ENCODE peak calls at places on chromosomes 7 and 10, in four cellular contexts. L is esophagus squamous epithelium, T is progenitor cell of endocrine pancreas, E is pancreas. W is an unnamed sample.

GRCh38 chr10:130079614-130080460 is 30.8 kb downstream of the C10orf143 start:
- DNase-seq in E (no peak), L (no peak), T (no peak), W (no peak)

GRCh38 chr10:3500408-3500856 is 284.6 kb downstream of the KLF6 start:
- DNase-seq in L (no peak), E (peak), T (no peak), W (no peak)

GRCh38 chr10:117174439-117175214 is 22.7 kb upstream of the KCNK18 start:
- DNase-seq in T (peak), L (no peak), E (peak), W (peak)

GRCh38 chr10:93566435-93567276 is at the start of gene FFAR4:
- DNase-seq in L (no peak), T (no peak), E (peak), W (no peak)

GRCh38 chr7:48040944-48041664 is 5.8 kb downstream of the C7orf57 start:
- DNase-seq in T (no peak), E (no peak), L (no peak), W (no peak)

GRCh38 chr10:128064615-128065580 is 61.3 kb downstream of the MKI67 start:
- DNase-seq in T (no peak), L (peak), E (no peak), W (peak)

GRCh38 chr10:18737841-18738240 is 78.6 kb downstream of the ARL5B start:
- DNase-seq in T (no peak), L (no peak), E (no peak), W (no peak)

GRCh38 chr7:45663965-45664623 is 89.9 kb downstream of the ADCY1 start:
- DNase-seq in E (peak), T (no peak), L (no peak), W (no peak)

GRCh38 chr7:47571355-47572100 is 10.4 kb downstream of the TNS3 start:
- DNase-seq in E (peak), L (no peak), T (no peak), W (no peak)

GRCh38 chr10:53839437-53840039 is 961.5 kb downstream of the PCDH15 start:
- DNase-seq in T (no peak), L (no peak), E (no peak), W (no peak)

GRCh38 chr10:68208424-68209042 is 23.4 kb downstream of the ATOH7 start:
- DNase-seq in T (peak), L (no peak), E (peak), W (no peak)

GRCh38 chr7:93551063-93551895 is 23.2 kb downstream of the CALCR start:
- DNase-seq in T (no peak), E (no peak), L (no peak), W (no peak)
- TF ChIP-seq CTCF in T (peak), E (no peak), L (peak), W (peak)

DNA sequence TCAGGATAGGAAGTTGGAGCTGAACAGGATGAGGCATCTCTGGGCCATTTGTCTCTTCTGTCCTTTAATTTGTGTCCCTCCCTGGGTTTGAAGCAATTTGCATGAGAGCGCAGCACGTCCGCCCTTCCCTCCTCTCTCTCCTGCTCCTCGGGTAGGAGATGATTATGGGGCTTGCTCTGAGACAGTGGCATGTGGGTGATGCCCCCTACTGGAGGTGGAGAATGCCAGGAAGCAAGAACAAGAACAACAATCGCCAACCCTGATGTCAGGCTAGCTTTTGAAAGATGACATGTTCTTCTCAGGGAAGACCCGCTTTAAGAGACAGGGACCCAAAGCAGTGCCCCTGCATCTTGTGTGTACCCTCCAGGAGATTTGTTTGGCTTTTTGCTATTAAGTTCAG is 63.9 kb upstream of the LOXL4 start:
- DNase-seq in L (no peak), T (no peak), E (no peak), W (peak)
- TF ChIP-seq CTCF in L (peak), T (peak), E (no peak), W (peak)

GRCh38 chr10:79128923-79129305 is 60.1 kb downstream of the ZMIZ1 start:
- DNase-seq in L (no peak), T (no peak), E (no peak), W (no peak)

GRCh38 chr10:79129361-79129997 is 60.7 kb downstream of the ZMIZ1 start:
- DNase-seq in T (peak), L (no peak), E (no peak), W (no peak)

GRCh38 chr10:79128241-79128922 is 59.6 kb downstream of the ZMIZ1 start:
- DNase-seq in L (no peak), T (no peak), E (no peak), W (no peak)

GRCh38 chr10:79126351-79126750 is 57.6 kb downstream of the ZMIZ1 start:
- DNase-seq in L (no peak), E (no peak), T (no peak), W (no peak)

DNA sequence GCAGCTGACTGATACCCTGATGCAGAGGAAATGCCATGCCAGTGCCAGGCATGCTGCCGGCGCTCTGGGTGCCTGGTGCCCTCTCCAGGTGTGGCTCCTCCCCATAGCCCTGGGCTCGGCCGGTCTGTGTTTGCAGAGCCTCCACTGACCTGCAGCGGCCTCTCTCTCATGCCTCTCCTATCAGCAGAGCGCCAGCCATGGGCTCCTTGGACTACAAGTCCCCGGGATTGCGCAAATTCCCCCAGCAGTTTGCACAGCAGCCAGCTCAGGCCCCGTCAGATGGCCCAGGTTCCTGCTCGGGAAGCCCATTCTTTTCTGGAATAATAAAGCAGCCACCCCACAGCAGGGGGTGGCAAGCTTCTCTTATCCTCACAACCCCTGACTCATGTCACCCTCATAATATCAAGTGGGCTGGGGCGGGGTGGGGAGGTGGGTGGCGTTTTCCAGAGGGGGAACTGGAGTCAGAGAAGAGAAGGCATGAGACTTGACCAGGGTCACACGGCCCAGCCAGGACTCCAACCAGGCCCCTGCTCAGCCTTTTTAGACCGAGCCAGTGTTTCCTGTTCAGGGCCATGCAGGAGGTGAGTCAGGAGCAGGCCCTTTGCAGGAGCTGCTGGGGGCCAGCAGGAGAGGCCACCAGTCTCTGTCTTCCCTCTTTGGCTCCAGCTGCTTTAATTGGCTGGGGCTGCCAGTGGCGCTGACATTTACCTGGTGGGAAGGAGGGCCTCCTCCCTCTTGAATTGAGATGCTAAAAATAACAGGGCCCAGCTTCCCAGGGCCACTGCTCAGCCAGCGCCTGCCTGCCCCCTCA is 58.6 kb downstream of the ZMIZ1 start:
- DNase-seq in T (peak), L (no peak), E (peak), W (peak)
- TF ChIP-seq CTCF in T (no peak), L (no peak), E (no peak), W (no peak)

GRCh38 chr10:23538968-23539367 is 100.1 kb downstream of the OTUD1 start:
- DNase-seq in T (no peak), L (no peak), E (no peak), W (no peak)

GRCh38 chr10:23534761-23535160 is 95.9 kb downstream of the OTUD1 start:
- DNase-seq in E (no peak), L (no peak), T (no peak), W (no peak)

GRCh38 chr10:23534328-23534727 is 95.5 kb downstream of the OTUD1 start:
- DNase-seq in L (no peak), T (no peak), E (no peak), W (no peak)

GRCh38 chr10:23533212-23533611 is 94.3 kb downstream of the OTUD1 start:
- DNase-seq in T (no peak), L (no peak), E (no peak), W (no peak)

GRCh38 chr10:23535381-23535780 is 96.5 kb downstream of the OTUD1 start:
- DNase-seq in E (no peak), T (no peak), L (no peak), W (no peak)
- TF ChIP-seq CTCF in E (no peak), T (no peak), L (no peak), W (no peak)

GRCh38 chr7:142389544-142389943 is 131.7 kb upstream of the PRSS58 start:
- DNase-seq in L (no peak), E (no peak), T (no peak), W (no peak)

GRCh38 chr7:142385528-142386340 is 127.9 kb upstream of the PRSS58 start:
- DNase-seq in T (no peak), L (no peak), E (peak), W (peak)

GRCh38 chr7:142391191-142391992 is 133.5 kb upstream of the PRSS58 start:
- DNase-seq in T (no peak), L (no peak), E (no peak), W (no peak)
- TF ChIP-seq CTCF in T (peak), L (peak), E (no peak), W (no peak)

GRCh38 chr7:130187360-130187759 is 17.8 kb downstream of the TMEM209 start:
- DNase-seq in E (no peak), T (no peak), L (no peak), W (no peak)

GRCh38 chr7:130191791-130192190 is 13.4 kb downstream of the TMEM209 start:
- DNase-seq in L (no peak), E (no peak), T (no peak), W (no peak)

GRCh38 chr7:130189281-130189782 is 15.9 kb downstream of the TMEM209 start:
- DNase-seq in L (no peak), T (no peak), E (no peak), W (no peak)
- TF ChIP-seq CTCF in L (no peak), T (no peak), E (no peak), W (no peak)